ENCODE peak calls at places on chromosomes 1 and 21, in seven cellular contexts. G, D, Q, M, W, L and Z are unnamed samples.

GRCh38 chr1:66416295-66416694 is 117.7 kb upstream of the SGIP1 start:
- DNase-seq in G (no peak), D (no peak), Q (no peak), M (peak; percentile 66), W (no peak), L (no peak), Z (no peak)

GRCh38 chr1:117198097-117198496 is 12.6 kb downstream of the VTCN1 start:
- DNase-seq in G (no peak), D (no peak), Q (no peak), M (no peak), W (no peak), L (no peak), Z (no peak)

GRCh38 chr1:2644171-2644570 is 11.4 kb upstream of the MMEL1 start:
- DNase-seq in G (no peak), D (no peak), Q (no peak), M (no peak), W (no peak), L (no peak), Z (no peak)

GRCh38 chr1:68221001-68221970 is 11.0 kb downstream of the WLS start:
- DNase-seq in G (no peak), D (no peak), Q (no peak), M (no peak), W (no peak), L (no peak), Z (no peak)

GRCh38 chr1:1873186-1873585 is 17.7 kb downstream of the GNB1 start:
- DNase-seq in G (no peak), D (no peak), Q (no peak), M (no peak), W (no peak), L (peak; percentile 76), Z (no peak)

GRCh38 chr1:11412166-11412565 is 66.8 kb upstream of the DISP3 start:
- DNase-seq in G (no peak), D (no peak), Q (no peak), M (no peak), W (no peak), L (no peak), Z (no peak)

GRCh38 chr1:116556289-116557006 is 14.4 kb downstream of the CD58 start:
- DNase-seq in G (no peak), D (no peak), Q (no peak), M (peak; percentile 98), W (peak; percentile 93), L (peak; percentile 90), Z (peak; percentile 60)

GRCh38 chr21:29601072-29601471 is 302.4 kb downstream of the BACH1 start:
- DNase-seq in G (no peak), D (no peak), Q (no peak), M (no peak), W (no peak), L (no peak), Z (no peak)

GRCh38 chr1:179939941-179940340 is 14.7 kb upstream of the CEP350 start:
- DNase-seq in G (no peak), D (no peak), Q (no peak), M (no peak), W (no peak), L (no peak), Z (no peak)

GRCh38 chr1:55584521-55585401 is 369.6 kb upstream of the USP24 start:
- DNase-seq in G (peak; percentile 76), D (no peak), Q (no peak), M (peak; percentile 35), W (no peak), L (no peak), Z (no peak)

GRCh38 chr1:109643385-109644230 is 12.3 kb upstream of the GSTM4 start:
- DNase-seq in G (no peak), D (peak; percentile 68), Q (no peak), M (peak; percentile 82), W (no peak), L (peak; percentile 78), Z (peak; percentile 82)

GRCh38 chr1:97160796-97161195 is 439.2 kb downstream of the PTBP2 start:
- DNase-seq in G (no peak), D (no peak), Q (no peak), M (peak; percentile 36), W (no peak), L (no peak), Z (no peak)

GRCh38 chr1:4180066-4180735 is 280.1 kb upstream of the C1orf174 start:
- DNase-seq in G (no peak), D (no peak), Q (no peak), M (no peak), W (no peak), L (no peak), Z (no peak)

GRCh38 chr1:31723828-31724359 is 20.1 kb upstream of the COL16A1 start:
- DNase-seq in G (no peak), D (peak; percentile 50), Q (no peak), M (peak; percentile 76), W (no peak), L (peak; percentile 70), Z (peak; percentile 67)

GRCh38 chr1:202702088-202702487 is 8.2 kb downstream of the SYT2 start:
- DNase-seq in G (no peak), D (no peak), Q (no peak), M (no peak), W (no peak), L (no peak), Z (no peak)